ENCODE peak calls at places on chromosomes 6 and 20, in five cellular contexts. A is DMS 273 treated with DMSO at 0.1 percent for 48 hours, O is HCT116, I is anterior cingulate cortex, X is HFFc6. Z is an unnamed sample.

GRCh38 chr6:41273699-41274098 is 12.8 kb downstream of the TREM1 start:
- DNase-seq in O (no peak), X (no peak), A (no peak), I (no peak), Z (no peak)

GRCh38 chr6:67141012-67141411 is 1434.0 kb upstream of the EYS start:
- DNase-seq in X (no peak), I (no peak), O (no peak), A (no peak), Z (no peak)

GRCh38 chr6:45445749-45446454 is 68.2 kb upstream of the SUPT3H start:
- DNase-seq in A (peak), X (peak), I (peak), O (peak), Z (peak)

GRCh38 chr20:23282546-23282945 is 68.0 kb upstream of the NXT1 start:
- DNase-seq in O (no peak), X (no peak), A (no peak), I (no peak), Z (no peak)

GRCh38 chr20:371755-372542 is 8.6 kb upstream of the TRIB3 start:
- DNase-seq in A (no peak), X (peak), I (no peak), O (peak), Z (no peak)

GRCh38 chr6:119985952-119986736 is 636.6 kb upstream of the MAN1A1 start:
- DNase-seq in I (no peak), X (no peak), O (no peak), A (no peak), Z (peak)

GRCh38 chr20:31605902-31606677 is 1.0 kb downstream of the ID1 start:
- DNase-seq in A (no peak), X (no peak), I (no peak), O (no peak), Z (no peak)

GRCh38 chr6:47042238-47042843 is at the start of gene ADGRF1:
- DNase-seq in X (no peak), A (no peak), O (no peak), I (no peak), Z (no peak)

GRCh38 chr6:12420626-12421025 is 130.5 kb downstream of the EDN1 start:
- DNase-seq in I (no peak), O (no peak), A (no peak), X (no peak), Z (no peak)

GRCh38 chr20:59248031-59248684 is 52.3 kb upstream of the EDN3 start:
- DNase-seq in O (no peak), I (no peak), A (no peak), X (no peak), Z (peak)

GRCh38 chr20:44615876-44616603 is 33.7 kb downstream of the PKIG start:
- DNase-seq in A (no peak), I (peak), X (no peak), O (no peak), Z (no peak)

GRCh38 chr6:1739680-1740079 is 130.0 kb downstream of the FOXC1 start:
- DNase-seq in O (no peak), I (no peak), A (no peak), X (no peak), Z (no peak)

GRCh38 chr6:135038335-135038734 is 16.3 kb downstream of the HBS1L start:
- DNase-seq in X (no peak), I (no peak), A (no peak), O (no peak), Z (no peak)

GRCh38 chr20:62815066-62815991 is 1.5 kb upstream of the COL9A3 start:
- DNase-seq in O (no peak), I (no peak), X (no peak), A (peak), Z (no peak)

GRCh38 chr6:166729658-166730057 is 102.6 kb upstream of the RPS6KA2 start:
- DNase-seq in I (no peak), A (no peak), O (no peak), X (no peak), Z (no peak)

GRCh38 chr6:37663016-37663810 is 34.5 kb downstream of the MDGA1 start:
- DNase-seq in I (no peak), X (no peak), A (no peak), O (no peak), Z (no peak)

GRCh38 chr6:161010418-161010817 is 18.8 kb downstream of the MAP3K4 start:
- DNase-seq in A (no peak), I (no peak), O (no peak), X (peak), Z (no peak)

GRCh38 chr6:26205161-26205624 is 118.0 kb downstream of the HFE start:
- DNase-seq in O (peak), X (peak), A (peak), I (peak), Z (peak)